ENCODE peak calls at places on chromosomes 3 and 15, in ten cellular contexts. One of them, this sample, is unnamed.

GRCh38 chr3:174408310-174408709 is 450.8 kb upstream of the NAALADL2 start:
- DNase-seq in CD8-positive, alpha-beta T cell: no peak
- DNase-seq in astrocyte of the cerebellum: peak
- DNase-seq in tibial nerve: no peak
- DNase-seq in AG04450: peak
- DNase-seq in breast epithelium: no peak
- DNase-seq in neural progenitor cell: no peak
- DNase-seq in heart left ventricle: no peak
- DNase-seq in HCT116: no peak
- DNase-seq in fibroblast of mammary gland: peak
- DNase-seq in this sample: no peak

GRCh38 chr15:98853593-98854420 is 153.8 kb downstream of the PGPEP1L start:
- DNase-seq in CD8-positive, alpha-beta T cell: no peak
- DNase-seq in astrocyte of the cerebellum: no peak
- DNase-seq in tibial nerve: no peak
- DNase-seq in AG04450: no peak
- DNase-seq in breast epithelium: no peak
- DNase-seq in neural progenitor cell: peak
- DNase-seq in heart left ventricle: no peak
- DNase-seq in HCT116: no peak
- DNase-seq in fibroblast of mammary gland: peak
- DNase-seq in this sample: no peak

GRCh38 chr15:29090617-29091466 is 178.8 kb downstream of the NSMCE3 start:
- DNase-seq in CD8-positive, alpha-beta T cell: peak
- DNase-seq in astrocyte of the cerebellum: no peak
- DNase-seq in tibial nerve: no peak
- DNase-seq in AG04450: no peak
- DNase-seq in breast epithelium: no peak
- DNase-seq in neural progenitor cell: peak
- DNase-seq in heart left ventricle: no peak
- DNase-seq in HCT116: peak
- DNase-seq in fibroblast of mammary gland: peak
- DNase-seq in this sample: no peak

GRCh38 chr15:93382196-93382820 is 293.3 kb upstream of the RGMA start:
- DNase-seq in CD8-positive, alpha-beta T cell: no peak
- DNase-seq in astrocyte of the cerebellum: no peak
- DNase-seq in tibial nerve: no peak
- DNase-seq in AG04450: no peak
- DNase-seq in breast epithelium: no peak
- DNase-seq in neural progenitor cell: no peak
- DNase-seq in heart left ventricle: no peak
- DNase-seq in HCT116: no peak
- DNase-seq in fibroblast of mammary gland: no peak
- DNase-seq in this sample: no peak

GRCh38 chr3:44509985-44510360 is 32.5 kb upstream of the ZNF445 start:
- DNase-seq in CD8-positive, alpha-beta T cell: no peak
- DNase-seq in astrocyte of the cerebellum: no peak
- DNase-seq in tibial nerve: no peak
- DNase-seq in AG04450: no peak
- DNase-seq in breast epithelium: no peak
- DNase-seq in neural progenitor cell: no peak
- DNase-seq in heart left ventricle: no peak
- DNase-seq in HCT116: no peak
- DNase-seq in fibroblast of mammary gland: peak
- DNase-seq in this sample: peak

GRCh38 chr15:40192942-40193341 is 32.1 kb downstream of the BUB1B start:
- DNase-seq in CD8-positive, alpha-beta T cell: no peak
- DNase-seq in astrocyte of the cerebellum: peak
- DNase-seq in tibial nerve: no peak
- DNase-seq in AG04450: no peak
- DNase-seq in breast epithelium: no peak
- DNase-seq in neural progenitor cell: no peak
- DNase-seq in heart left ventricle: no peak
- DNase-seq in HCT116: no peak
- DNase-seq in fibroblast of mammary gland: peak
- DNase-seq in this sample: no peak

GRCh38 chr3:35776346-35776745 is 137.0 kb downstream of the ARPP21 start:
- DNase-seq in CD8-positive, alpha-beta T cell: no peak
- DNase-seq in astrocyte of the cerebellum: no peak
- DNase-seq in tibial nerve: no peak
- DNase-seq in AG04450: no peak
- DNase-seq in breast epithelium: no peak
- DNase-seq in neural progenitor cell: no peak
- DNase-seq in heart left ventricle: no peak
- DNase-seq in HCT116: no peak
- DNase-seq in fibroblast of mammary gland: no peak
- DNase-seq in this sample: no peak

GRCh38 chr3:98918586-98918985 is 17.1 kb upstream of the DCBLD2 start:
- DNase-seq in CD8-positive, alpha-beta T cell: no peak
- DNase-seq in astrocyte of the cerebellum: no peak
- DNase-seq in tibial nerve: no peak
- DNase-seq in AG04450: no peak
- DNase-seq in breast epithelium: no peak
- DNase-seq in neural progenitor cell: no peak
- DNase-seq in heart left ventricle: no peak
- DNase-seq in HCT116: no peak
- DNase-seq in fibroblast of mammary gland: no peak
- DNase-seq in this sample: no peak

GRCh38 chr3:170180107-170180951 is 1.2 kb downstream of the PHC3 start:
- DNase-seq in CD8-positive, alpha-beta T cell: no peak
- DNase-seq in astrocyte of the cerebellum: no peak
- DNase-seq in tibial nerve: no peak
- DNase-seq in AG04450: no peak
- DNase-seq in breast epithelium: no peak
- DNase-seq in neural progenitor cell: no peak
- DNase-seq in heart left ventricle: no peak
- DNase-seq in HCT116: no peak
- DNase-seq in fibroblast of mammary gland: peak
- DNase-seq in this sample: no peak

GRCh38 chr3:16140116-16140893 is 34.2 kb upstream of the GALNT15 start:
- DNase-seq in CD8-positive, alpha-beta T cell: no peak
- DNase-seq in astrocyte of the cerebellum: peak
- DNase-seq in tibial nerve: peak
- DNase-seq in AG04450: peak
- DNase-seq in breast epithelium: no peak
- DNase-seq in neural progenitor cell: no peak
- DNase-seq in heart left ventricle: peak
- DNase-seq in HCT116: no peak
- DNase-seq in fibroblast of mammary gland: peak
- DNase-seq in this sample: no peak

GRCh38 chr3:82824491-82824890 is 1063.0 kb upstream of the GBE1 start:
- DNase-seq in CD8-positive, alpha-beta T cell: no peak
- DNase-seq in astrocyte of the cerebellum: peak
- DNase-seq in tibial nerve: no peak
- DNase-seq in AG04450: no peak
- DNase-seq in breast epithelium: no peak
- DNase-seq in neural progenitor cell: no peak
- DNase-seq in heart left ventricle: no peak
- DNase-seq in HCT116: no peak
- DNase-seq in fibroblast of mammary gland: no peak
- DNase-seq in this sample: no peak

GRCh38 chr3:44803298-44803697 is 41.7 kb downstream of the KIF15 start:
- DNase-seq in CD8-positive, alpha-beta T cell: no peak
- DNase-seq in astrocyte of the cerebellum: no peak
- DNase-seq in tibial nerve: no peak
- DNase-seq in AG04450: no peak
- DNase-seq in breast epithelium: no peak
- DNase-seq in neural progenitor cell: no peak
- DNase-seq in heart left ventricle: no peak
- DNase-seq in HCT116: no peak
- DNase-seq in fibroblast of mammary gland: no peak
- DNase-seq in this sample: no peak

DNA sequence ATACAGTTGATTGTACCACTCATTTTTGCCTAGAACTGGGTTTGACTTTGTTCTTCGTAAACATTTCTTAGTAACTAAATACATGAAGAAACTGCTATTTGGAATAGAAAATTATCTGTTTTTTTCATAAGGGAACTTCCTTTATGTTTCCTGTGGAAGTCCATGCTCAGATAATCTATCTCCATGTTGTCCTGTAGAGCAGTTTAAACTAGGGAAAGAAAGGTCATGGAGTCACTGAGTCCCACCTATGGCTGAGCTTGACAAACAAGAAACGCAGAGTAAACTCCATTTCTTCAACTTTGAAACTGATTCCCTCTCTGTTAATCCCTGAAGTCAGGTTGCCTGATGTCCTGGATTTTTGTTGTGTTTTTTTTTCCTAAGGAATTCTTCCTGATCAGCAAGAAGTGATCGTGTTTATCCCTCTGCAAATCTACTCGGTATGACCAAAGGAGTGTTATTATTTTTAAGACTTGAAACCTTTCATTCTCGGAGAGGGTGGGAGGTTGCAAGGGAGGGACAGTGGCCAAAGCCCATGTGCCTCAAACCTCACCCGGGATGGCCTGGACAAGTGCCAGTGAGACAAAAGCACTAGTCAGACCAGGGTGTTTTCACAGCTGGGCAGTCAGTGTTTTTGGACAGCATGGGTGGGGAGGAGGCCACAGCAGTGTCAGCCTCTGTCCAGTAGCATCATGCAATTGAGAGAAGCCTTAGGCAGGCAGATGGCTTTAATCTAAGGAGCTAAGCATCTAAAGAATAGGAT is 129.8 kb upstream of the PHLDB2 start:
- DNase-seq in CD8-positive, alpha-beta T cell: no peak
- DNase-seq in astrocyte of the cerebellum: peak
- DNase-seq in tibial nerve: peak
- DNase-seq in AG04450: no peak
- DNase-seq in breast epithelium: no peak
- DNase-seq in neural progenitor cell: no peak
- DNase-seq in heart left ventricle: peak
- DNase-seq in HCT116: no peak
- DNase-seq in fibroblast of mammary gland: peak
- DNase-seq in this sample: no peak
- H3K4me3 ChIP-seq in CD8-positive, alpha-beta T cell: no peak
- H3K4me3 ChIP-seq in astrocyte of the cerebellum: no peak
- H3K4me3 ChIP-seq in tibial nerve: no peak
- H3K4me3 ChIP-seq in AG04450: no peak
- H3K4me3 ChIP-seq in breast epithelium: no peak
- H3K4me3 ChIP-seq in neural progenitor cell: no peak
- H3K4me3 ChIP-seq in heart left ventricle: no peak
- H3K4me3 ChIP-seq in HCT116: no peak
- H3K4me3 ChIP-seq in fibroblast of mammary gland: no peak
- H3K4me3 ChIP-seq in this sample: no peak

DNA sequence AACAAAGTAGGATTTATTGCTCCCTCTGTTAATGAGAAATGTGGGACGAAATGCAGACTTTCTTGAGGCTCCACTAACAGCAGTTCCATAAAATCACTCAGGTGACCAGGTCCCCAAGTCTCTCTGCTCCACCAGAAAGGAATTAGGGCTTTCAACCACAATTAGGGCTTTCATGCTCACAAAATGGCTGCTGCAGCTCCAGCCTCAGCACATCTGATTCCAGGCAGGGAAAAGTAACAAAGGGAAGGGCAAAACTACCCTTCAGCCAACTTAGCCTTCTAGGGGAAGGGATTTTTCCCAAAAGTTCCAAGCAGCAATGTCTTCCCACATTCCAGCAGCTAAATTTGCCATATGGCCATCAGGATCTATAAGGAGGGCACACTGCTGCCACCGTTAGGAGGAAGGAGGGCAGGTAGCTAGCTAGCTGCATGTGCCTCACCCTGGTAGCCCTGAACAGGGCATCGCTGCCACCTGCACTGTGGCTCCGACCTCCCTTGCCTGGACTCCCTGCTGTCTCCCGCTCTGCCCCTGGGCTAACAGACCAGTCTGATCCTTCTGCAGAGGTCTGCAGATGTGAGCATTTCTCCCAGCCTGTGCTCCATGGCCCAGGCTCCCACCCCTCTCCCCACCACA is 12.8 kb downstream of the CFAP100 start:
- DNase-seq in CD8-positive, alpha-beta T cell: no peak
- DNase-seq in astrocyte of the cerebellum: no peak
- DNase-seq in tibial nerve: no peak
- DNase-seq in AG04450: no peak
- DNase-seq in breast epithelium: no peak
- DNase-seq in neural progenitor cell: no peak
- DNase-seq in heart left ventricle: no peak
- DNase-seq in HCT116: no peak
- DNase-seq in fibroblast of mammary gland: no peak
- DNase-seq in this sample: no peak
- TF ChIP-seq CTCF in CD8-positive, alpha-beta T cell: no peak
- TF ChIP-seq CTCF in astrocyte of the cerebellum: no peak
- TF ChIP-seq CTCF in tibial nerve: no peak
- TF ChIP-seq CTCF in AG04450: no peak
- TF ChIP-seq CTCF in breast epithelium: no peak
- TF ChIP-seq CTCF in neural progenitor cell: no peak
- TF ChIP-seq CTCF in heart left ventricle: no peak
- TF ChIP-seq CTCF in HCT116: peak
- TF ChIP-seq CTCF in fibroblast of mammary gland: no peak
- TF ChIP-seq CTCF in this sample: no peak

DNA sequence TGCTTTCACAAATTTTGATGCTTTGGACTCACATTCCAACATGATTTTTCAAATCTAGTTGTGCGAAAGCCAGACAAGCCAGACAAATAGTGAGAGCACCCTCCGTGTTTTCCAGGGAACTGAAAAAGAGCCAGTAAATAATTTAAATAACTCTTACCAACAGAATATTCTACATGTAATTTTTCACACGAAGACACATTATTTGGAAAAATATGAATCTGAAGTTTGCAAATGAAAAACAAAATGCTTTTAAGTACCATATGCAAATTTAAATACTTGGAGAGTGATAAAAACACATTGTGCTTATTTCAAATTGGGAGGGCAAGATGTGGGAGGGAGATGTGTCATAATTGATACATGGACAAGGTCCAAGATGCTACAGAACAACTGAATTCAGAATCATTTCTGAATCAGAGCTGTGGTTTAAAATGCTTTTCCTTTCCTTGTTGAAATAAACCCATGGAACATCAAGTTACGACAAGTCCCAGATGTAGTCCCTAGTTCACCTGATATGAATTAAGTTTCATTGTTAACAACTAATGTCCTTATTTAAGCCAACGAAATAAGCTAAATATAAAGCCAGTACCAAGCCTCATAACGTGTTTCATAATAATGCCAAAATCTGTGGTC is 144.2 kb upstream of the SOX2 start:
- DNase-seq in CD8-positive, alpha-beta T cell: no peak
- DNase-seq in astrocyte of the cerebellum: peak
- DNase-seq in tibial nerve: no peak
- DNase-seq in AG04450: no peak
- DNase-seq in breast epithelium: no peak
- DNase-seq in neural progenitor cell: no peak
- DNase-seq in heart left ventricle: no peak
- DNase-seq in HCT116: no peak
- DNase-seq in fibroblast of mammary gland: peak
- DNase-seq in this sample: no peak
- H3K4me3 ChIP-seq in CD8-positive, alpha-beta T cell: no peak
- H3K4me3 ChIP-seq in astrocyte of the cerebellum: no peak
- H3K4me3 ChIP-seq in tibial nerve: no peak
- H3K4me3 ChIP-seq in AG04450: no peak
- H3K4me3 ChIP-seq in breast epithelium: no peak
- H3K4me3 ChIP-seq in neural progenitor cell: no peak
- H3K4me3 ChIP-seq in heart left ventricle: no peak
- H3K4me3 ChIP-seq in HCT116: no peak
- H3K4me3 ChIP-seq in fibroblast of mammary gland: no peak
- H3K4me3 ChIP-seq in this sample: no peak

DNA sequence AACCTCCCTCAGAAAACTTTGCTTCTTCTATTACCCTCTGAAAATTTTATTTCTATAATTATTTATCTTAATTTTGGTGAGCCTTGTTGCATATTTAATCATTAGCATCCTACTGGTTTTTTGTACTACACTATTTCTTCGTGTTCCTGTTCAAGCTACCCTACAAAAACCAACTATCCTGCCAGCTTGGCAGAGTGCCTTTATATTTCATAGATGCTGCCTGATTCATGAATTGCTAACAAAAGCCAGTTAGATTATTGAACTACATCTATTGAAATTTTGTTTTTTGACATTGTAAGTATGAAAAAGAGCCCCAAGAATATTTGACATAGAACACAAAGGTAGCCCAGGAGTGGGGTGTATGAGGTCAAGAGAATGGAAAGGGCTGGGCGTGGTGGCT is 78.9 kb downstream of the CD200R1L start:
- DNase-seq in CD8-positive, alpha-beta T cell: no peak
- DNase-seq in astrocyte of the cerebellum: no peak
- DNase-seq in tibial nerve: no peak
- DNase-seq in AG04450: no peak
- DNase-seq in breast epithelium: no peak
- DNase-seq in neural progenitor cell: no peak
- DNase-seq in heart left ventricle: no peak
- DNase-seq in HCT116: no peak
- DNase-seq in fibroblast of mammary gland: no peak
- DNase-seq in this sample: no peak
- TF ChIP-seq CTCF in CD8-positive, alpha-beta T cell: no peak
- TF ChIP-seq CTCF in astrocyte of the cerebellum: no peak
- TF ChIP-seq CTCF in tibial nerve: no peak
- TF ChIP-seq CTCF in AG04450: no peak
- TF ChIP-seq CTCF in breast epithelium: no peak
- TF ChIP-seq CTCF in neural progenitor cell: no peak
- TF ChIP-seq CTCF in heart left ventricle: no peak
- TF ChIP-seq CTCF in HCT116: no peak
- TF ChIP-seq CTCF in fibroblast of mammary gland: no peak
- TF ChIP-seq CTCF in this sample: no peak